ENCODE peak calls at places on chromosomes 1 and 21, in six cellular contexts. One of them, this sample, is unnamed.

GRCh38 chr1:114075546-114076249 is 78.0 kb downstream of the SYT6 start:
- DNase-seq in PC-9: no peak
- DNase-seq in neuronal stem cell: no peak
- DNase-seq in A549: no peak
- DNase-seq in coronary artery: peak; percentile 5
- DNase-seq in breast epithelium: no peak
- DNase-seq in this sample: no peak

GRCh38 chr1:22053018-22053860 is 730 bp downstream of the CDC42 start:
- DNase-seq in A549: no peak
- DNase-seq in breast epithelium: peak; percentile 63
- DNase-seq in PC-9: peak; percentile 54
- DNase-seq in coronary artery: peak; percentile 77
- DNase-seq in neuronal stem cell: peak; percentile 53
- DNase-seq in this sample: no peak

GRCh38 chr1:89971600-89971999 is 23.3 kb upstream of the ZNF326 start:
- DNase-seq in PC-9: no peak
- DNase-seq in coronary artery: no peak
- DNase-seq in A549: no peak
- DNase-seq in neuronal stem cell: no peak
- DNase-seq in breast epithelium: no peak
- DNase-seq in this sample: no peak

GRCh38 chr1:4379451-4380175 is 274.8 kb upstream of the AJAP1 start:
- DNase-seq in A549: no peak
- DNase-seq in breast epithelium: no peak
- DNase-seq in PC-9: no peak
- DNase-seq in neuronal stem cell: no peak
- DNase-seq in coronary artery: no peak
- DNase-seq in this sample: no peak

GRCh38 chr1:15966081-15966955 is 9.6 kb downstream of the ZBTB17 start:
- DNase-seq in coronary artery: no peak
- DNase-seq in PC-9: no peak
- DNase-seq in A549: no peak
- DNase-seq in breast epithelium: peak; percentile 28
- DNase-seq in neuronal stem cell: no peak
- DNase-seq in this sample: no peak

GRCh38 chr1:76576876-76577817 is 290.1 kb upstream of the ST6GALNAC5 start:
- DNase-seq in coronary artery: no peak
- DNase-seq in breast epithelium: no peak
- DNase-seq in PC-9: no peak
- DNase-seq in A549: no peak
- DNase-seq in neuronal stem cell: no peak
- DNase-seq in this sample: no peak

GRCh38 chr1:228487336-228488106 is at the start of gene RNF187:
- DNase-seq in neuronal stem cell: no peak
- DNase-seq in PC-9: no peak
- DNase-seq in breast epithelium: peak; percentile 87
- DNase-seq in coronary artery: no peak
- DNase-seq in A549: peak; percentile 86
- DNase-seq in this sample: no peak

GRCh38 chr21:36966066-36966845 is at the start of gene HLCS:
- DNase-seq in PC-9: peak; percentile 76
- DNase-seq in A549: peak; percentile 28
- DNase-seq in coronary artery: peak; percentile 85
- DNase-seq in breast epithelium: peak; percentile 65
- DNase-seq in neuronal stem cell: peak; percentile 62
- DNase-seq in this sample: no peak

GRCh38 chr1:89545264-89546038 is 20.8 kb downstream of the LRRC8B start:
- DNase-seq in A549: no peak
- DNase-seq in coronary artery: no peak
- DNase-seq in PC-9: no peak
- DNase-seq in breast epithelium: no peak
- DNase-seq in neuronal stem cell: no peak
- DNase-seq in this sample: no peak

GRCh38 chr1:107010582-107010981 is 45.9 kb upstream of the PRMT6 start:
- DNase-seq in PC-9: no peak
- DNase-seq in coronary artery: no peak
- DNase-seq in neuronal stem cell: no peak
- DNase-seq in breast epithelium: no peak
- DNase-seq in A549: no peak
- DNase-seq in this sample: no peak

GRCh38 chr1:23684415-23684814 is 7.2 kb upstream of the RPL11 start:
- DNase-seq in A549: no peak
- DNase-seq in breast epithelium: no peak
- DNase-seq in neuronal stem cell: no peak
- DNase-seq in PC-9: no peak
- DNase-seq in coronary artery: no peak
- DNase-seq in this sample: no peak

GRCh38 chr1:183987593-183988318 is 49.8 kb downstream of the COLGALT2 start:
- DNase-seq in PC-9: no peak
- DNase-seq in A549: no peak
- DNase-seq in coronary artery: no peak
- DNase-seq in breast epithelium: no peak
- DNase-seq in neuronal stem cell: no peak
- DNase-seq in this sample: no peak

GRCh38 chr1:244273262-244273844 is 178.4 kb downstream of the ADSS2 start:
- DNase-seq in breast epithelium: no peak
- DNase-seq in neuronal stem cell: no peak
- DNase-seq in PC-9: no peak
- DNase-seq in A549: no peak
- DNase-seq in coronary artery: no peak
- DNase-seq in this sample: no peak
- H3K27ac ChIP-seq in breast epithelium: peak overlapping the region; percentile 32
- H3K27ac ChIP-seq in neuronal stem cell: peak overlapping the region; percentile 11
- H3K27ac ChIP-seq in PC-9: peak overlapping the region; percentile 36
- H3K27ac ChIP-seq in A549: peak overlapping the region; percentile 86
- H3K27ac ChIP-seq in coronary artery: peak overlapping the region; percentile 54
- H3K27ac ChIP-seq in this sample: peak overlapping the region; percentile 91

GRCh38 chr21:26460621-26461020 is 112.5 kb downstream of the CYYR1 start:
- DNase-seq in A549: no peak
- DNase-seq in neuronal stem cell: no peak
- DNase-seq in coronary artery: no peak
- DNase-seq in PC-9: no peak
- DNase-seq in breast epithelium: no peak
- DNase-seq in this sample: no peak
- H3K27ac ChIP-seq in A549: no peak overlapping the region
- H3K27ac ChIP-seq in neuronal stem cell: no peak overlapping the region
- H3K27ac ChIP-seq in coronary artery: no peak overlapping the region
- H3K27ac ChIP-seq in PC-9: no peak overlapping the region
- H3K27ac ChIP-seq in breast epithelium: no peak overlapping the region
- H3K27ac ChIP-seq in this sample: no peak overlapping the region

DNA sequence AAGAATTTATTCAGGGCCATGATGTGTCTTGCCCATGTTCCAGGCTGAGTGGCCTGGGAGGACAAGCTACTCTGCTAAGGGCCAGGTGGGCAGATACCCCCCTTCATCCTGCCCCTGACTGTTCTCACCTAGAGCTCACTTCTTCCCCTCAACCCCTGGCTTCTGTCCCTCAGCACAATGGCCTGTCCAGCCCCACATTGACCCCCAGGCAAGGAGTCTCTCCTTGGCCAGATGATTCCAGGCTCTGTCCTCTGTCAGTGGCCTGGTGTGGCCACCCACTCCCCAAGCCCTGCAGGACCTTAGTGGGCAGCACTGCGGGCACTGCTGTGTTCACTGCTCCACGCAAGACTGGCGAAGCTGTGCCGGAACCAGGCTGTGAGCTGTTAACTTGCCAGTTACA is 460.0 kb downstream of the MATN1 start:
- DNase-seq in A549: no peak
- DNase-seq in breast epithelium: no peak
- DNase-seq in PC-9: no peak
- DNase-seq in coronary artery: no peak
- DNase-seq in neuronal stem cell: no peak
- DNase-seq in this sample: no peak
- H3K27ac ChIP-seq in A549: no peak overlapping the region
- H3K27ac ChIP-seq in breast epithelium: no peak overlapping the region
- H3K27ac ChIP-seq in PC-9: no peak overlapping the region
- H3K27ac ChIP-seq in coronary artery: no peak overlapping the region
- H3K27ac ChIP-seq in neuronal stem cell: no peak overlapping the region
- H3K27ac ChIP-seq in this sample: no peak overlapping the region

GRCh38 chr1:223721658-223722606 is 9.6 kb downstream of the CAPN2 start:
- DNase-seq in A549: no peak
- DNase-seq in PC-9: no peak
- DNase-seq in neuronal stem cell: no peak
- DNase-seq in coronary artery: no peak
- DNase-seq in breast epithelium: no peak
- DNase-seq in this sample: no peak

GRCh38 chr1:223723351-223723904 is 11.1 kb downstream of the CAPN2 start:
- DNase-seq in neuronal stem cell: no peak
- DNase-seq in breast epithelium: no peak
- DNase-seq in PC-9: no peak
- DNase-seq in coronary artery: no peak
- DNase-seq in A549: no peak
- DNase-seq in this sample: no peak

GRCh38 chr1:223718850-223719249 is 6.5 kb downstream of the CAPN2 start:
- DNase-seq in breast epithelium: no peak
- DNase-seq in PC-9: peak; percentile 62
- DNase-seq in coronary artery: no peak
- DNase-seq in A549: no peak
- DNase-seq in neuronal stem cell: no peak
- DNase-seq in this sample: no peak

GRCh38 chr1:223717695-223718363 is 5.5 kb downstream of the CAPN2 start:
- DNase-seq in neuronal stem cell: no peak
- DNase-seq in breast epithelium: no peak
- DNase-seq in A549: no peak
- DNase-seq in PC-9: no peak
- DNase-seq in coronary artery: no peak
- DNase-seq in this sample: no peak

DNA sequence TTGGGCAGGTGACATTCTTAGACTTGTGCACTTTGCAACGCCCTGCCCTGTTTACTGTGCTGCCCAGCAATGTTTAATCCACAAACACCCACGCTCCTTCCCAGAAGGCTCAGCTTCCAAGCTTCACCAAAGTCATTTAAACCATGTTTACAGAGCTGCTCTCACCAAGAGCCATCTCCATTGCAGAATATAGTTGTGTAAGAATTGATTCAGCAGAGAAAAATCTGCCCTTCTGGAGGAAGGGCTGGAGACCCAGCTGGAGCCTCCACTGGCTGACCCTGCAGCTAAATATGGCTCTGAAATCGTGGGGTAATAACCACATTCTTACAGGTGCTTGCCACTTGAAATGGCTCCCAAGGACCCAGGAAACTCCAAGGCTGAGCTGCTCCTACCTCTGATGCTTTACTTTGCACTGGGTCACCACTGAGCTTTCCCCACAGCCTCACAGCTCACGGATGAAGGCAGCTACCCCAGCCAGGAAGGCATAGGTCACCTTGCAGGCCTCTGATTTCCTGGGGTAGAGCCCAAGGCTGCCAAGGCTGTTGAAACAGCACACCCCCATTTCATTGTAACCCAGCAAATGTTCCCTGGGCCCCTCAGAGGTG is 8.8 kb downstream of the CAPN2 start:
- DNase-seq in A549: no peak
- DNase-seq in breast epithelium: no peak
- DNase-seq in neuronal stem cell: no peak
- DNase-seq in coronary artery: no peak
- DNase-seq in PC-9: peak; percentile 60
- DNase-seq in this sample: no peak
- H3K27ac ChIP-seq in A549: peak overlapping the region; percentile 99
- H3K27ac ChIP-seq in breast epithelium: peak overlapping the region; percentile 93
- H3K27ac ChIP-seq in neuronal stem cell: no peak overlapping the region
- H3K27ac ChIP-seq in coronary artery: peak overlapping the region; percentile 77
- H3K27ac ChIP-seq in PC-9: peak overlapping the region; percentile 92
- H3K27ac ChIP-seq in this sample: peak overlapping the region; percentile 94

DNA sequence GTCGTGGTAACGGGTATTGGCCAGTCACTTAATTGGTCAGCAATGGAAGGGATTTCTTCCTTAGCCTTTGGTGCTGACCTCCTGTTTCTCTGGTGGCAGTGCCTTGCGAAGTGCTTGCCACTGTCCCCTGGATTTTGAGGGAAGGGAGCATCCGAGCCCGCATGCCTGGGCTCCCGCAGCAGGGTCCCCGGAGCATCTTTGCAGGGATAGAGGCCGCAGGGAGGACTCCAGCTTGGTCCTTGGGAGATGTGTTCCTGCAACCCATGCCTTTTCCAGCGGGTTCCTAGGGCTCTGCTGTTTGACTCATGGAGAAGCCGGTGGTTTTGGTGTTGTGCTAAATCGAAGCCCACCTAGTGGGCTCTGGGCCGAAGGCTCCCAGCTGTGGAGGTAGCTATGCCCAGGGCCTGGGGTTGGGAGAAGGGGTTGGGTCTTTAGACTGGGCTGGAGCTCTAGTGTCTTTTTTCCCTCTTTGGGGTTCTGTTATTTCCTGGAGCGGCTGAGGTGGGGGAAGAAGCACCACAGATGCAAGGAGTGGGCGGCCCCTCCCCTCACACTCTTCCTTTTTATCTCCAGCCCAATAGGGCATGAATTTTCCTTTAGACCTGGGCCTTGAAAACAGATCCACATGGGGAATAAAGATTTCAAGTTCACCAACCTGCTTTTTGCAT is 39.0 kb downstream of the PIK3CD start:
- DNase-seq in PC-9: no peak
- DNase-seq in breast epithelium: no peak
- DNase-seq in A549: no peak
- DNase-seq in coronary artery: no peak
- DNase-seq in neuronal stem cell: no peak
- DNase-seq in this sample: no peak
- H3K27ac ChIP-seq in PC-9: no peak overlapping the region
- H3K27ac ChIP-seq in breast epithelium: no peak overlapping the region
- H3K27ac ChIP-seq in A549: peak overlapping the region; percentile 71
- H3K27ac ChIP-seq in coronary artery: peak overlapping the region; percentile 78
- H3K27ac ChIP-seq in neuronal stem cell: no peak overlapping the region
- H3K27ac ChIP-seq in this sample: peak overlapping the region; percentile 68

GRCh38 chr1:227003163-227003562 is 63.1 kb downstream of the COQ8A start:
- DNase-seq in coronary artery: no peak
- DNase-seq in neuronal stem cell: no peak
- DNase-seq in PC-9: no peak
- DNase-seq in breast epithelium: no peak
- DNase-seq in A549: no peak
- DNase-seq in this sample: no peak
- H3K27ac ChIP-seq in coronary artery: no peak overlapping the region
- H3K27ac ChIP-seq in neuronal stem cell: no peak overlapping the region
- H3K27ac ChIP-seq in PC-9: no peak overlapping the region
- H3K27ac ChIP-seq in breast epithelium: no peak overlapping the region
- H3K27ac ChIP-seq in A549: no peak overlapping the region
- H3K27ac ChIP-seq in this sample: no peak overlapping the region

GRCh38 chr1:56411021-56411420 is 168.3 kb downstream of the PLPP3 start:
- DNase-seq in PC-9: no peak
- DNase-seq in neuronal stem cell: no peak
- DNase-seq in coronary artery: no peak
- DNase-seq in A549: no peak
- DNase-seq in breast epithelium: no peak
- DNase-seq in this sample: no peak
- H3K27ac ChIP-seq in PC-9: no peak overlapping the region
- H3K27ac ChIP-seq in neuronal stem cell: no peak overlapping the region
- H3K27ac ChIP-seq in coronary artery: no peak overlapping the region
- H3K27ac ChIP-seq in A549: no peak overlapping the region
- H3K27ac ChIP-seq in breast epithelium: peak overlapping the region; percentile 33
- H3K27ac ChIP-seq in this sample: no peak overlapping the region